ENCODE peak calls at places on chromosomes 2 and 18, in seven cellular contexts. H, E, Z, N, Q, I and G are unnamed samples.

GRCh38 chr2:227766361-227766883 is 20.7 kb downstream of the SCYGR8 start:
- DNase-seq in I (peak), N (peak), E (peak), H (peak), Q (peak), Z (peak), G (peak)

GRCh38 chr2:119485336-119486110 is 38.8 kb downstream of the SCTR start:
- DNase-seq in Q (no peak), I (no peak), Z (no peak), E (no peak), H (peak), N (no peak), G (no peak)

GRCh38 chr18:3055861-3056260 is 42.9 kb upstream of the LPIN2 start:
- DNase-seq in E (no peak), H (no peak), Z (no peak), Q (no peak), I (no peak), N (no peak), G (no peak)

GRCh38 chr18:48987821-48988220 is 37.1 kb upstream of the SMAD7 start:
- DNase-seq in I (no peak), N (no peak), Q (no peak), H (no peak), Z (no peak), E (no peak), G (no peak)

GRCh38 chr2:187875271-187875670 is 321.0 kb upstream of the TFPI start:
- DNase-seq in H (no peak), I (no peak), N (no peak), Z (no peak), Q (no peak), E (no peak), G (no peak)

GRCh38 chr18:45370190-45371010 is 244.9 kb upstream of the SLC14A2 start:
- DNase-seq in E (no peak), N (no peak), H (no peak), Z (no peak), Q (no peak), I (no peak), G (no peak)

GRCh38 chr2:29165362-29166236 is 50.4 kb downstream of the CLIP4 start:
- DNase-seq in I (peak), N (no peak), Q (no peak), Z (no peak), E (no peak), H (no peak), G (no peak)

GRCh38 chr2:161239416-161240109 is 68.7 kb upstream of the PSMD14 start:
- DNase-seq in Z (no peak), Q (no peak), H (no peak), N (no peak), I (no peak), E (peak), G (no peak)

GRCh38 chr2:195382186-195382585 is 274.8 kb upstream of the SLC39A10 start:
- DNase-seq in Q (no peak), N (no peak), I (no peak), Z (no peak), E (no peak), H (no peak), G (no peak)

GRCh38 chr2:223235986-223236385 is 184.0 kb downstream of the KCNE4 start:
- DNase-seq in I (peak), E (no peak), H (no peak), Q (no peak), N (no peak), Z (no peak), G (no peak)

GRCh38 chr18:13930964-13931363 is 15.6 kb upstream of the MC2R start:
- DNase-seq in Z (no peak), Q (no peak), I (no peak), N (no peak), H (no peak), E (no peak), G (no peak)

GRCh38 chr2:50840346-50841124 is 191.4 kb downstream of the NRXN1 start:
- DNase-seq in H (no peak), Q (no peak), E (no peak), Z (no peak), N (no peak), I (no peak), G (no peak)

GRCh38 chr18:37955201-37955600 is 389.6 kb upstream of the CELF4 start:
- DNase-seq in I (no peak), Z (no peak), Q (no peak), H (no peak), E (no peak), N (no peak), G (no peak)

GRCh38 chr2:112614201-112614840 is 29.9 kb downstream of the CHCHD5 start:
- DNase-seq in Z (no peak), I (no peak), H (peak), N (no peak), Q (no peak), E (no peak), G (no peak)

GRCh38 chr2:180622122-180622918 is 358.1 kb upstream of the UBE2E3 start:
- DNase-seq in Z (no peak), E (no peak), H (no peak), I (peak), Q (no peak), N (no peak), G (no peak)

GRCh38 chr2:240170354-240170735 is 29.9 kb upstream of the OTOS start:
- DNase-seq in I (no peak), H (no peak), Z (no peak), Q (no peak), E (no peak), N (no peak), G (no peak)

GRCh38 chr18:12531747-12532146 is 124.0 kb downstream of the PRELID3A start:
- DNase-seq in H (no peak), Z (no peak), E (no peak), N (no peak), Q (no peak), I (no peak), G (no peak)